ENCODE peak calls at places on chromosomes 12 and 14, in nine cellular contexts. One of them, this sample, is unnamed.

GRCh38 chr12:106282457-106283097 is 20.0 kb upstream of the TCP11L2 start:
- DNase-seq in GM23248: peak
- DNase-seq in heart right ventricle: peak
- DNase-seq in endothelial cell of umbilical vein: peak
- DNase-seq in GM12878: no peak
- DNase-seq in ovary: peak
- DNase-seq in CD8-positive, alpha-beta T cell: peak
- DNase-seq in psoas muscle: peak
- DNase-seq in effector memory CD4-positive, alpha-beta T cell: peak
- DNase-seq in this sample: peak

GRCh38 chr14:87712386-87713113 is 280.4 kb downstream of the GALC start:
- DNase-seq in GM12878: no peak
- DNase-seq in endothelial cell of umbilical vein: no peak
- DNase-seq in effector memory CD4-positive, alpha-beta T cell: no peak
- DNase-seq in heart right ventricle: no peak
- DNase-seq in ovary: no peak
- DNase-seq in CD8-positive, alpha-beta T cell: no peak
- DNase-seq in GM23248: no peak
- DNase-seq in psoas muscle: no peak
- DNase-seq in this sample: no peak

GRCh38 chr14:37587881-37588666 is 7.0 kb downstream of the FOXA1 start:
- DNase-seq in GM12878: no peak
- DNase-seq in endothelial cell of umbilical vein: no peak
- DNase-seq in psoas muscle: no peak
- DNase-seq in heart right ventricle: no peak
- DNase-seq in CD8-positive, alpha-beta T cell: no peak
- DNase-seq in GM23248: peak
- DNase-seq in effector memory CD4-positive, alpha-beta T cell: no peak
- DNase-seq in ovary: no peak
- DNase-seq in this sample: no peak

GRCh38 chr12:116142936-116143882 is 134.3 kb downstream of the MED13L start:
- DNase-seq in ovary: no peak
- DNase-seq in effector memory CD4-positive, alpha-beta T cell: no peak
- DNase-seq in CD8-positive, alpha-beta T cell: no peak
- DNase-seq in endothelial cell of umbilical vein: peak
- DNase-seq in psoas muscle: no peak
- DNase-seq in GM23248: peak
- DNase-seq in GM12878: no peak
- DNase-seq in heart right ventricle: no peak
- DNase-seq in this sample: no peak

GRCh38 chr14:77186911-77187648 is 5.5 kb downstream of the TMEM63C start:
- DNase-seq in effector memory CD4-positive, alpha-beta T cell: no peak
- DNase-seq in endothelial cell of umbilical vein: no peak
- DNase-seq in heart right ventricle: no peak
- DNase-seq in GM23248: peak
- DNase-seq in GM12878: no peak
- DNase-seq in psoas muscle: no peak
- DNase-seq in CD8-positive, alpha-beta T cell: no peak
- DNase-seq in ovary: peak
- DNase-seq in this sample: no peak

GRCh38 chr12:46608431-46609280 is 217.1 kb downstream of the SLC38A4 start:
- DNase-seq in CD8-positive, alpha-beta T cell: no peak
- DNase-seq in GM12878: no peak
- DNase-seq in ovary: no peak
- DNase-seq in endothelial cell of umbilical vein: peak
- DNase-seq in heart right ventricle: no peak
- DNase-seq in GM23248: peak
- DNase-seq in effector memory CD4-positive, alpha-beta T cell: no peak
- DNase-seq in psoas muscle: no peak
- DNase-seq in this sample: no peak

GRCh38 chr14:104512771-104513640 is 66.6 kb upstream of the C14orf180 start:
- DNase-seq in endothelial cell of umbilical vein: no peak
- DNase-seq in psoas muscle: no peak
- DNase-seq in GM12878: no peak
- DNase-seq in ovary: no peak
- DNase-seq in heart right ventricle: no peak
- DNase-seq in GM23248: no peak
- DNase-seq in effector memory CD4-positive, alpha-beta T cell: no peak
- DNase-seq in CD8-positive, alpha-beta T cell: no peak
- DNase-seq in this sample: no peak

GRCh38 chr14:94936411-94936892 is 166.5 kb upstream of the GSC start:
- DNase-seq in ovary: peak
- DNase-seq in heart right ventricle: peak
- DNase-seq in effector memory CD4-positive, alpha-beta T cell: no peak
- DNase-seq in GM12878: no peak
- DNase-seq in GM23248: peak
- DNase-seq in endothelial cell of umbilical vein: no peak
- DNase-seq in CD8-positive, alpha-beta T cell: no peak
- DNase-seq in psoas muscle: peak
- DNase-seq in this sample: no peak

GRCh38 chr12:122215789-122216188 is 10.1 kb downstream of the DIABLO start:
- DNase-seq in psoas muscle: no peak
- DNase-seq in GM23248: peak
- DNase-seq in CD8-positive, alpha-beta T cell: no peak
- DNase-seq in ovary: no peak
- DNase-seq in heart right ventricle: no peak
- DNase-seq in endothelial cell of umbilical vein: no peak
- DNase-seq in effector memory CD4-positive, alpha-beta T cell: no peak
- DNase-seq in GM12878: no peak
- DNase-seq in this sample: no peak

GRCh38 chr14:51458563-51458955 is 193.2 kb upstream of the FRMD6 start:
- DNase-seq in heart right ventricle: no peak
- DNase-seq in GM12878: no peak
- DNase-seq in GM23248: peak
- DNase-seq in CD8-positive, alpha-beta T cell: no peak
- DNase-seq in endothelial cell of umbilical vein: peak
- DNase-seq in psoas muscle: no peak
- DNase-seq in ovary: no peak
- DNase-seq in effector memory CD4-positive, alpha-beta T cell: no peak
- DNase-seq in this sample: no peak

GRCh38 chr12:11717533-11717961 is 68.1 kb downstream of the ETV6 start:
- DNase-seq in ovary: no peak
- DNase-seq in heart right ventricle: no peak
- DNase-seq in psoas muscle: no peak
- DNase-seq in endothelial cell of umbilical vein: no peak
- DNase-seq in CD8-positive, alpha-beta T cell: no peak
- DNase-seq in GM12878: peak
- DNase-seq in effector memory CD4-positive, alpha-beta T cell: no peak
- DNase-seq in GM23248: peak
- DNase-seq in this sample: no peak

GRCh38 chr12:9674226-9674590 is 4.7 kb downstream of the CLEC2D start:
- DNase-seq in endothelial cell of umbilical vein: no peak
- DNase-seq in CD8-positive, alpha-beta T cell: peak
- DNase-seq in heart right ventricle: no peak
- DNase-seq in effector memory CD4-positive, alpha-beta T cell: peak
- DNase-seq in GM12878: no peak
- DNase-seq in GM23248: no peak
- DNase-seq in psoas muscle: no peak
- DNase-seq in ovary: no peak
- DNase-seq in this sample: peak

GRCh38 chr12:66688836-66689439 is 10.1 kb upstream of the GRIP1 start:
- DNase-seq in GM12878: no peak
- DNase-seq in effector memory CD4-positive, alpha-beta T cell: no peak
- DNase-seq in psoas muscle: no peak
- DNase-seq in ovary: peak
- DNase-seq in CD8-positive, alpha-beta T cell: peak
- DNase-seq in endothelial cell of umbilical vein: peak
- DNase-seq in heart right ventricle: peak
- DNase-seq in GM23248: peak
- DNase-seq in this sample: no peak

GRCh38 chr12:10842862-10843261 is 6.4 kb downstream of the PRR4 start:
- DNase-seq in heart right ventricle: no peak
- DNase-seq in GM23248: no peak
- DNase-seq in CD8-positive, alpha-beta T cell: no peak
- DNase-seq in psoas muscle: no peak
- DNase-seq in effector memory CD4-positive, alpha-beta T cell: no peak
- DNase-seq in endothelial cell of umbilical vein: no peak
- DNase-seq in GM12878: no peak
- DNase-seq in ovary: no peak
- DNase-seq in this sample: no peak

GRCh38 chr14:49861581-49861922 is 9.0 kb upstream of the NEMF start:
- DNase-seq in effector memory CD4-positive, alpha-beta T cell: peak
- DNase-seq in CD8-positive, alpha-beta T cell: peak
- DNase-seq in GM23248: peak
- DNase-seq in ovary: peak
- DNase-seq in endothelial cell of umbilical vein: no peak
- DNase-seq in psoas muscle: peak
- DNase-seq in heart right ventricle: peak
- DNase-seq in GM12878: no peak
- DNase-seq in this sample: no peak

GRCh38 chr12:50924439-50925341 is 27.7 kb upstream of the HIGD1C start:
- DNase-seq in ovary: peak
- DNase-seq in psoas muscle: peak
- DNase-seq in GM12878: peak
- DNase-seq in CD8-positive, alpha-beta T cell: peak
- DNase-seq in GM23248: peak
- DNase-seq in endothelial cell of umbilical vein: peak
- DNase-seq in effector memory CD4-positive, alpha-beta T cell: no peak
- DNase-seq in heart right ventricle: peak
- DNase-seq in this sample: no peak

GRCh38 chr14:101006008-101006407 is 102.5 kb upstream of the RTL1 start:
- DNase-seq in endothelial cell of umbilical vein: no peak
- DNase-seq in GM12878: no peak
- DNase-seq in heart right ventricle: no peak
- DNase-seq in psoas muscle: no peak
- DNase-seq in effector memory CD4-positive, alpha-beta T cell: no peak
- DNase-seq in ovary: peak
- DNase-seq in GM23248: no peak
- DNase-seq in CD8-positive, alpha-beta T cell: no peak
- DNase-seq in this sample: no peak

GRCh38 chr14:32620303-32620702 is 291.2 kb downstream of the AKAP6 start:
- DNase-seq in psoas muscle: no peak
- DNase-seq in ovary: no peak
- DNase-seq in GM12878: no peak
- DNase-seq in endothelial cell of umbilical vein: no peak
- DNase-seq in effector memory CD4-positive, alpha-beta T cell: no peak
- DNase-seq in CD8-positive, alpha-beta T cell: no peak
- DNase-seq in GM23248: peak
- DNase-seq in heart right ventricle: no peak
- DNase-seq in this sample: no peak

GRCh38 chr14:88840926-88841325 is 16.5 kb downstream of the TTC8 start:
- DNase-seq in ovary: no peak
- DNase-seq in psoas muscle: no peak
- DNase-seq in effector memory CD4-positive, alpha-beta T cell: no peak
- DNase-seq in CD8-positive, alpha-beta T cell: no peak
- DNase-seq in heart right ventricle: no peak
- DNase-seq in GM23248: no peak
- DNase-seq in endothelial cell of umbilical vein: no peak
- DNase-seq in GM12878: no peak
- DNase-seq in this sample: no peak
- H3K27ac ChIP-seq in ovary: no peak
- H3K27ac ChIP-seq in psoas muscle: no peak
- H3K27ac ChIP-seq in effector memory CD4-positive, alpha-beta T cell: no peak
- H3K27ac ChIP-seq in CD8-positive, alpha-beta T cell: no peak
- H3K27ac ChIP-seq in heart right ventricle: no peak
- H3K27ac ChIP-seq in GM23248: no peak
- H3K27ac ChIP-seq in endothelial cell of umbilical vein: no peak
- H3K27ac ChIP-seq in GM12878: no peak
- H3K27ac ChIP-seq in this sample: no peak

GRCh38 chr14:72613975-72614319 is 280.0 kb downstream of the DPF3 start:
- DNase-seq in heart right ventricle: no peak
- DNase-seq in effector memory CD4-positive, alpha-beta T cell: no peak
- DNase-seq in endothelial cell of umbilical vein: no peak
- DNase-seq in GM12878: no peak
- DNase-seq in ovary: no peak
- DNase-seq in psoas muscle: no peak
- DNase-seq in GM23248: no peak
- DNase-seq in CD8-positive, alpha-beta T cell: no peak
- DNase-seq in this sample: no peak
- H3K27ac ChIP-seq in heart right ventricle: peak
- H3K27ac ChIP-seq in effector memory CD4-positive, alpha-beta T cell: no peak
- H3K27ac ChIP-seq in endothelial cell of umbilical vein: no peak
- H3K27ac ChIP-seq in GM12878: no peak
- H3K27ac ChIP-seq in ovary: no peak
- H3K27ac ChIP-seq in psoas muscle: peak
- H3K27ac ChIP-seq in GM23248: no peak
- H3K27ac ChIP-seq in CD8-positive, alpha-beta T cell: no peak
- H3K27ac ChIP-seq in this sample: no peak

GRCh38 chr14:74601982-74602381 is 10.1 kb downstream of the LTBP2 start:
- DNase-seq in endothelial cell of umbilical vein: no peak
- DNase-seq in psoas muscle: no peak
- DNase-seq in heart right ventricle: no peak
- DNase-seq in effector memory CD4-positive, alpha-beta T cell: no peak
- DNase-seq in GM12878: no peak
- DNase-seq in ovary: no peak
- DNase-seq in GM23248: no peak
- DNase-seq in CD8-positive, alpha-beta T cell: no peak
- DNase-seq in this sample: no peak

GRCh38 chr14:74599201-74599809 is 12.7 kb downstream of the LTBP2 start:
- DNase-seq in CD8-positive, alpha-beta T cell: no peak
- DNase-seq in GM23248: peak
- DNase-seq in heart right ventricle: peak
- DNase-seq in ovary: peak
- DNase-seq in endothelial cell of umbilical vein: peak
- DNase-seq in effector memory CD4-positive, alpha-beta T cell: no peak
- DNase-seq in GM12878: no peak
- DNase-seq in psoas muscle: peak
- DNase-seq in this sample: no peak

GRCh38 chr14:74596747-74597456 is 15.1 kb downstream of the LTBP2 start:
- DNase-seq in psoas muscle: peak
- DNase-seq in endothelial cell of umbilical vein: no peak
- DNase-seq in GM23248: peak
- DNase-seq in CD8-positive, alpha-beta T cell: no peak
- DNase-seq in ovary: peak
- DNase-seq in effector memory CD4-positive, alpha-beta T cell: no peak
- DNase-seq in heart right ventricle: no peak
- DNase-seq in GM12878: no peak
- DNase-seq in this sample: no peak

GRCh38 chr14:74604157-74604556 is 7.9 kb downstream of the LTBP2 start:
- DNase-seq in effector memory CD4-positive, alpha-beta T cell: no peak
- DNase-seq in ovary: no peak
- DNase-seq in CD8-positive, alpha-beta T cell: no peak
- DNase-seq in GM23248: no peak
- DNase-seq in GM12878: no peak
- DNase-seq in heart right ventricle: no peak
- DNase-seq in psoas muscle: peak
- DNase-seq in endothelial cell of umbilical vein: no peak
- DNase-seq in this sample: no peak

DNA sequence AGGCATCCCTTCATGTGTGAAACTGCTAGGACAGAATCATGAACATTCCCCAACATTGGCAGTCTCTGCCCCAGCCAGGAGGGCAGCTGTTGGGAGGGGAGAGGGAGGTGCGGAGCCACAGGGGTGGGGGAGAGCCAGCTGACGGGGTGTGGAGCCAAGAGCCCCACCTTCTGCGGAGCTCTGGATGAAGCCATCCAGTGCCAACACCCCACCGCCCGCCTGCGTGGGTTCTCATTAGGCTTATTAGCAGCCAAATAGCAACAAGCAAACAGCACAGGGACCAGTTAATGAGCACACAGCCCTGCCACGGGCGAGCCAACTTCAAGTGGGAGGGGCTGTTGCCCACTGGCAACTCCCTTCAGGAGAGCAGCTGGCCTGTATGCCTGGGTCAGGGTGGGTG is 12.1 kb downstream of the LTBP2 start:
- DNase-seq in GM12878: no peak
- DNase-seq in endothelial cell of umbilical vein: no peak
- DNase-seq in CD8-positive, alpha-beta T cell: no peak
- DNase-seq in GM23248: no peak
- DNase-seq in psoas muscle: peak
- DNase-seq in heart right ventricle: no peak
- DNase-seq in effector memory CD4-positive, alpha-beta T cell: no peak
- DNase-seq in ovary: no peak
- DNase-seq in this sample: no peak
- H3K27ac ChIP-seq in GM12878: no peak
- H3K27ac ChIP-seq in endothelial cell of umbilical vein: no peak
- H3K27ac ChIP-seq in CD8-positive, alpha-beta T cell: no peak
- H3K27ac ChIP-seq in GM23248: peak
- H3K27ac ChIP-seq in psoas muscle: no peak
- H3K27ac ChIP-seq in heart right ventricle: peak
- H3K27ac ChIP-seq in effector memory CD4-positive, alpha-beta T cell: no peak
- H3K27ac ChIP-seq in ovary: peak
- H3K27ac ChIP-seq in this sample: no peak

GRCh38 chr12:53096761-53097160 is 706 bp upstream of the IGFBP6 start:
- DNase-seq in GM23248: no peak
- DNase-seq in GM12878: no peak
- DNase-seq in CD8-positive, alpha-beta T cell: no peak
- DNase-seq in ovary: peak
- DNase-seq in effector memory CD4-positive, alpha-beta T cell: no peak
- DNase-seq in endothelial cell of umbilical vein: no peak
- DNase-seq in heart right ventricle: no peak
- DNase-seq in psoas muscle: no peak
- DNase-seq in this sample: no peak
- H3K27ac ChIP-seq in GM23248: peak
- H3K27ac ChIP-seq in GM12878: no peak
- H3K27ac ChIP-seq in CD8-positive, alpha-beta T cell: no peak
- H3K27ac ChIP-seq in ovary: peak
- H3K27ac ChIP-seq in effector memory CD4-positive, alpha-beta T cell: no peak
- H3K27ac ChIP-seq in endothelial cell of umbilical vein: no peak
- H3K27ac ChIP-seq in heart right ventricle: peak
- H3K27ac ChIP-seq in psoas muscle: peak
- H3K27ac ChIP-seq in this sample: no peak

This sample was measured in CD4-positive, alpha-beta memory T cell.